ENCODE peak calls at places on chromosomes 4 and X, in nine cellular contexts. One of them, this sample, is unnamed.

GRCh38 chr4:3880595-3881120 is 114.5 kb downstream of the ADRA2C start:
- DNase-seq in CD8-positive, alpha-beta T cell: peak; percentile 78
- DNase-seq in Panc1: peak; percentile 15
- DNase-seq in tibial artery: peak; percentile 84
- DNase-seq in brain microvascular endothelial cell: peak; percentile 39
- DNase-seq in AG04450: no peak
- DNase-seq in fibroblast of lung: peak; percentile 38
- DNase-seq in GM23338: peak; percentile 94
- DNase-seq in cardiac muscle cell: peak; percentile 65
- DNase-seq in this sample: peak; percentile 91

GRCh38 chr4:57187241-57187640 is 77.1 kb upstream of the IGFBP7 start:
- DNase-seq in CD8-positive, alpha-beta T cell: no peak
- DNase-seq in Panc1: no peak
- DNase-seq in tibial artery: no peak
- DNase-seq in brain microvascular endothelial cell: no peak
- DNase-seq in AG04450: no peak
- DNase-seq in fibroblast of lung: no peak
- DNase-seq in GM23338: peak; percentile 14
- DNase-seq in cardiac muscle cell: peak; percentile 11
- DNase-seq in this sample: no peak

GRCh38 chr4:1334579-1334895 is 12.5 kb upstream of the UVSSA start:
- DNase-seq in CD8-positive, alpha-beta T cell: no peak
- DNase-seq in Panc1: no peak
- DNase-seq in tibial artery: no peak
- DNase-seq in brain microvascular endothelial cell: no peak
- DNase-seq in AG04450: no peak
- DNase-seq in fibroblast of lung: no peak
- DNase-seq in GM23338: no peak
- DNase-seq in cardiac muscle cell: no peak
- DNase-seq in this sample: peak; percentile 61

GRCh38 chrX:33204889-33205288 is 6.5 kb downstream of the DMD start:
- DNase-seq in CD8-positive, alpha-beta T cell: no peak
- DNase-seq in Panc1: no peak
- DNase-seq in tibial artery: no peak
- DNase-seq in brain microvascular endothelial cell: no peak
- DNase-seq in AG04450: no peak
- DNase-seq in fibroblast of lung: peak; percentile 77
- DNase-seq in GM23338: no peak
- DNase-seq in cardiac muscle cell: peak; percentile 46
- DNase-seq in this sample: no peak

GRCh38 chr4:156223985-156224384 is 270.3 kb upstream of the CTSO start:
- DNase-seq in CD8-positive, alpha-beta T cell: no peak
- DNase-seq in Panc1: no peak
- DNase-seq in tibial artery: no peak
- DNase-seq in brain microvascular endothelial cell: no peak
- DNase-seq in AG04450: no peak
- DNase-seq in fibroblast of lung: no peak
- DNase-seq in GM23338: no peak
- DNase-seq in cardiac muscle cell: no peak
- DNase-seq in this sample: no peak

GRCh38 chrX:13666836-13667235 is 13.9 kb downstream of the TCEANC start:
- DNase-seq in CD8-positive, alpha-beta T cell: no peak
- DNase-seq in Panc1: no peak
- DNase-seq in tibial artery: no peak
- DNase-seq in brain microvascular endothelial cell: no peak
- DNase-seq in AG04450: no peak
- DNase-seq in fibroblast of lung: no peak
- DNase-seq in GM23338: no peak
- DNase-seq in cardiac muscle cell: peak; percentile 48
- DNase-seq in this sample: peak; percentile 45

GRCh38 chr4:20017035-20017434 is 234.7 kb upstream of the SLIT2 start:
- DNase-seq in CD8-positive, alpha-beta T cell: no peak
- DNase-seq in Panc1: no peak
- DNase-seq in tibial artery: no peak
- DNase-seq in brain microvascular endothelial cell: peak; percentile 51
- DNase-seq in AG04450: peak; percentile 38
- DNase-seq in fibroblast of lung: peak; percentile 67
- DNase-seq in GM23338: no peak
- DNase-seq in cardiac muscle cell: peak; percentile 89
- DNase-seq in this sample: no peak

GRCh38 chrX:66544181-66544580 is 94.7 kb downstream of the EDA2R start:
- DNase-seq in CD8-positive, alpha-beta T cell: no peak
- DNase-seq in Panc1: no peak
- DNase-seq in tibial artery: no peak
- DNase-seq in brain microvascular endothelial cell: no peak
- DNase-seq in AG04450: no peak
- DNase-seq in fibroblast of lung: no peak
- DNase-seq in GM23338: no peak
- DNase-seq in cardiac muscle cell: no peak
- DNase-seq in this sample: no peak

GRCh38 chrX:110699109-110699508 is 96.5 kb downstream of the CHRDL1 start:
- DNase-seq in CD8-positive, alpha-beta T cell: no peak
- DNase-seq in Panc1: no peak
- DNase-seq in tibial artery: no peak
- DNase-seq in brain microvascular endothelial cell: no peak
- DNase-seq in AG04450: no peak
- DNase-seq in fibroblast of lung: no peak
- DNase-seq in GM23338: no peak
- DNase-seq in cardiac muscle cell: no peak
- DNase-seq in this sample: no peak

GRCh38 chrX:17544831-17545230 is 169.8 kb downstream of the NHS start:
- DNase-seq in CD8-positive, alpha-beta T cell: no peak
- DNase-seq in Panc1: no peak
- DNase-seq in tibial artery: no peak
- DNase-seq in brain microvascular endothelial cell: no peak
- DNase-seq in AG04450: no peak
- DNase-seq in fibroblast of lung: no peak
- DNase-seq in GM23338: no peak
- DNase-seq in cardiac muscle cell: no peak
- DNase-seq in this sample: no peak

GRCh38 chr4:72314869-72315268 is 254.2 kb downstream of the ADAMTS3 start:
- DNase-seq in CD8-positive, alpha-beta T cell: no peak
- DNase-seq in Panc1: no peak
- DNase-seq in tibial artery: no peak
- DNase-seq in brain microvascular endothelial cell: peak; percentile 57
- DNase-seq in AG04450: peak; percentile 33
- DNase-seq in fibroblast of lung: peak; percentile 94
- DNase-seq in GM23338: no peak
- DNase-seq in cardiac muscle cell: peak; percentile 93
- DNase-seq in this sample: no peak

GRCh38 chrX:23372220-23372902 is 37.7 kb downstream of the PTCHD1 start:
- DNase-seq in CD8-positive, alpha-beta T cell: no peak
- DNase-seq in Panc1: no peak
- DNase-seq in tibial artery: no peak
- DNase-seq in brain microvascular endothelial cell: peak; percentile 18
- DNase-seq in AG04450: no peak
- DNase-seq in fibroblast of lung: no peak
- DNase-seq in GM23338: no peak
- DNase-seq in cardiac muscle cell: peak; percentile 66
- DNase-seq in this sample: no peak

GRCh38 chrX:3451566-3451965 is 105.1 kb upstream of the MXRA5 start:
- DNase-seq in CD8-positive, alpha-beta T cell: no peak
- DNase-seq in Panc1: no peak
- DNase-seq in tibial artery: no peak
- DNase-seq in brain microvascular endothelial cell: no peak
- DNase-seq in AG04450: no peak
- DNase-seq in fibroblast of lung: no peak
- DNase-seq in GM23338: no peak
- DNase-seq in cardiac muscle cell: peak; percentile 28
- DNase-seq in this sample: no peak

GRCh38 chr4:126375462-126376054 is 1060.8 kb downstream of the FAT4 start:
- DNase-seq in CD8-positive, alpha-beta T cell: no peak
- DNase-seq in Panc1: no peak
- DNase-seq in tibial artery: no peak
- DNase-seq in brain microvascular endothelial cell: no peak
- DNase-seq in AG04450: no peak
- DNase-seq in fibroblast of lung: peak; percentile 26
- DNase-seq in GM23338: no peak
- DNase-seq in cardiac muscle cell: peak; percentile 9
- DNase-seq in this sample: no peak

GRCh38 chr4:122716825-122717448 is 15.6 kb upstream of the BBS12 start:
- DNase-seq in CD8-positive, alpha-beta T cell: peak; percentile 70
- DNase-seq in Panc1: peak; percentile 42
- DNase-seq in tibial artery: peak; percentile 69
- DNase-seq in brain microvascular endothelial cell: peak; percentile 73
- DNase-seq in AG04450: no peak
- DNase-seq in fibroblast of lung: peak; percentile 75
- DNase-seq in GM23338: peak; percentile 85
- DNase-seq in cardiac muscle cell: peak; percentile 81
- DNase-seq in this sample: no peak

GRCh38 chr4:164438321-164438720 is 315.6 kb upstream of the SMIM31 start:
- DNase-seq in CD8-positive, alpha-beta T cell: no peak
- DNase-seq in Panc1: no peak
- DNase-seq in tibial artery: no peak
- DNase-seq in brain microvascular endothelial cell: peak; percentile 79
- DNase-seq in AG04450: no peak
- DNase-seq in fibroblast of lung: peak; percentile 40
- DNase-seq in GM23338: no peak
- DNase-seq in cardiac muscle cell: no peak
- DNase-seq in this sample: no peak

GRCh38 chrX:136658151-136658550 is 10.2 kb downstream of the CD40LG start:
- DNase-seq in CD8-positive, alpha-beta T cell: no peak
- DNase-seq in Panc1: no peak
- DNase-seq in tibial artery: no peak
- DNase-seq in brain microvascular endothelial cell: no peak
- DNase-seq in AG04450: no peak
- DNase-seq in fibroblast of lung: no peak
- DNase-seq in GM23338: no peak
- DNase-seq in cardiac muscle cell: no peak
- DNase-seq in this sample: no peak

GRCh38 chr4:86717651-86718050 is 123.5 kb downstream of the PTPN13 start:
- DNase-seq in CD8-positive, alpha-beta T cell: no peak
- DNase-seq in Panc1: no peak
- DNase-seq in tibial artery: no peak
- DNase-seq in brain microvascular endothelial cell: no peak
- DNase-seq in AG04450: no peak
- DNase-seq in fibroblast of lung: no peak
- DNase-seq in GM23338: no peak
- DNase-seq in cardiac muscle cell: no peak
- DNase-seq in this sample: no peak

GRCh38 chrX:97691901-97692455 is 808.3 kb downstream of the RPA4 start:
- DNase-seq in CD8-positive, alpha-beta T cell: no peak
- DNase-seq in Panc1: no peak
- DNase-seq in tibial artery: no peak
- DNase-seq in brain microvascular endothelial cell: no peak
- DNase-seq in AG04450: no peak
- DNase-seq in fibroblast of lung: no peak
- DNase-seq in GM23338: no peak
- DNase-seq in cardiac muscle cell: no peak
- DNase-seq in this sample: no peak

GRCh38 chr4:82431831-82432230 is 1.4 kb downstream of the ENOPH1 start:
- DNase-seq in CD8-positive, alpha-beta T cell: no peak
- DNase-seq in Panc1: no peak
- DNase-seq in tibial artery: no peak
- DNase-seq in brain microvascular endothelial cell: no peak
- DNase-seq in AG04450: no peak
- DNase-seq in fibroblast of lung: no peak
- DNase-seq in GM23338: no peak
- DNase-seq in cardiac muscle cell: no peak
- DNase-seq in this sample: no peak

GRCh38 chr4:176193898-176194297 is 1.5 kb downstream of the SPATA4 start:
- DNase-seq in CD8-positive, alpha-beta T cell: no peak
- DNase-seq in Panc1: peak; percentile 69
- DNase-seq in tibial artery: no peak
- DNase-seq in brain microvascular endothelial cell: peak; percentile 49
- DNase-seq in AG04450: peak; percentile 20
- DNase-seq in fibroblast of lung: peak; percentile 65
- DNase-seq in GM23338: no peak
- DNase-seq in cardiac muscle cell: peak; percentile 21
- DNase-seq in this sample: no peak

GRCh38 chr4:121192500-121192899 is 28.4 kb upstream of the TNIP3 start:
- DNase-seq in CD8-positive, alpha-beta T cell: no peak
- DNase-seq in Panc1: peak; percentile 15
- DNase-seq in tibial artery: no peak
- DNase-seq in brain microvascular endothelial cell: peak; percentile 17
- DNase-seq in AG04450: peak; percentile 15
- DNase-seq in fibroblast of lung: peak; percentile 71
- DNase-seq in GM23338: peak; percentile 67
- DNase-seq in cardiac muscle cell: peak; percentile 70
- DNase-seq in this sample: no peak

GRCh38 chr4:80069108-80069836 is 3.8 kb downstream of the ANTXR2 start:
- DNase-seq in CD8-positive, alpha-beta T cell: no peak
- DNase-seq in Panc1: no peak
- DNase-seq in tibial artery: no peak
- DNase-seq in brain microvascular endothelial cell: no peak
- DNase-seq in AG04450: no peak
- DNase-seq in fibroblast of lung: peak; percentile 31
- DNase-seq in GM23338: no peak
- DNase-seq in cardiac muscle cell: peak; percentile 56
- DNase-seq in this sample: no peak
- H3K4me3 ChIP-seq in CD8-positive, alpha-beta T cell: no peak overlapping the region
- H3K4me3 ChIP-seq in Panc1: peak overlapping the region; percentile 85
- H3K4me3 ChIP-seq in tibial artery: no peak overlapping the region
- H3K4me3 ChIP-seq in brain microvascular endothelial cell: peak overlapping the region; percentile 89
- H3K4me3 ChIP-seq in AG04450: peak overlapping the region; percentile 83
- H3K4me3 ChIP-seq in fibroblast of lung: peak overlapping the region; percentile 80
- H3K4me3 ChIP-seq in GM23338: no peak overlapping the region
- H3K4me3 ChIP-seq in cardiac muscle cell: peak overlapping the region; percentile 69
- H3K4me3 ChIP-seq in this sample: no peak overlapping the region

DNA sequence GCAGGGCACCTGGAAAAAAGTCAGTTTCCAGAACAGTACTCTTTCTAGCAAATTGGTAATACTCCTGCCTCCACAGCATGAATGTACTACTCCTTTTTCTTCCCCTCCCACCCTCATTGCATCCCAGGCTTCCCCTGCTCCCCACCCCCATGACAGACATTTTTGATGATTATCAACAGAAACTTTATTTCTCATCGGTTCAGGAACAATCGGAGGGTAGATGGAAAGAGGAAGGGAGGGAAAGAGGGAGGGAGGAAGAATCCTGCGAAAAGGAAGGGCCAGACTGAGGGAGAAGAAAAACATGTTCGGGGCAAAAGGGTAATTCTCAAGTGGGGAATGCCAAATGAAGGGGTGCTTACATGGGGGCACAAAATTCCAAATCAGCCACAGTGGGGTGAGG is 705 bp upstream of the CXorf65 start:
- DNase-seq in CD8-positive, alpha-beta T cell: no peak
- DNase-seq in Panc1: no peak
- DNase-seq in tibial artery: no peak
- DNase-seq in brain microvascular endothelial cell: no peak
- DNase-seq in AG04450: no peak
- DNase-seq in fibroblast of lung: no peak
- DNase-seq in GM23338: no peak
- DNase-seq in cardiac muscle cell: no peak
- DNase-seq in this sample: no peak
- H3K27ac ChIP-seq in CD8-positive, alpha-beta T cell: no peak overlapping the region
- H3K27ac ChIP-seq in Panc1: no peak overlapping the region
- H3K27ac ChIP-seq in tibial artery: no peak overlapping the region
- H3K27ac ChIP-seq in brain microvascular endothelial cell: no peak overlapping the region
- H3K27ac ChIP-seq in AG04450: no peak overlapping the region
- H3K27ac ChIP-seq in fibroblast of lung: no peak overlapping the region
- H3K27ac ChIP-seq in GM23338: no peak overlapping the region
- H3K27ac ChIP-seq in cardiac muscle cell: peak overlapping the region; percentile 88
- H3K27ac ChIP-seq in this sample: no peak overlapping the region

GRCh38 chr4:6134612-6135220 is 65.6 kb downstream of the JAKMIP1 start:
- DNase-seq in CD8-positive, alpha-beta T cell: peak; percentile 66
- DNase-seq in Panc1: peak; percentile 24
- DNase-seq in tibial artery: no peak
- DNase-seq in brain microvascular endothelial cell: no peak
- DNase-seq in AG04450: no peak
- DNase-seq in fibroblast of lung: no peak
- DNase-seq in GM23338: peak; percentile 11
- DNase-seq in cardiac muscle cell: no peak
- DNase-seq in this sample: no peak
- TF ChIP-seq CTCF in CD8-positive, alpha-beta T cell: peak; percentile 38
- TF ChIP-seq CTCF in Panc1: no peak
- TF ChIP-seq CTCF in tibial artery: no peak
- TF ChIP-seq CTCF in brain microvascular endothelial cell: no peak
- TF ChIP-seq CTCF in AG04450: no peak
- TF ChIP-seq CTCF in fibroblast of lung: no peak
- TF ChIP-seq CTCF in GM23338: peak; percentile 16
- TF ChIP-seq CTCF in cardiac muscle cell: no peak
- TF ChIP-seq CTCF in this sample: no peak

GRCh38 chrX:48933757-48934156 is 14.9 kb upstream of the PIM2 start:
- DNase-seq in CD8-positive, alpha-beta T cell: no peak
- DNase-seq in Panc1: no peak
- DNase-seq in tibial artery: no peak
- DNase-seq in brain microvascular endothelial cell: no peak
- DNase-seq in AG04450: no peak
- DNase-seq in fibroblast of lung: no peak
- DNase-seq in GM23338: no peak
- DNase-seq in cardiac muscle cell: no peak
- DNase-seq in this sample: no peak
- H3K4me3 ChIP-seq in CD8-positive, alpha-beta T cell: no peak overlapping the region
- H3K4me3 ChIP-seq in Panc1: no peak overlapping the region
- H3K4me3 ChIP-seq in tibial artery: no peak overlapping the region
- H3K4me3 ChIP-seq in brain microvascular endothelial cell: no peak overlapping the region
- H3K4me3 ChIP-seq in AG04450: no peak overlapping the region
- H3K4me3 ChIP-seq in fibroblast of lung: no peak overlapping the region
- H3K4me3 ChIP-seq in GM23338: no peak overlapping the region
- H3K4me3 ChIP-seq in cardiac muscle cell: no peak overlapping the region
- H3K4me3 ChIP-seq in this sample: no peak overlapping the region

This sample was measured in kidney.